ENCODE peak calls at places on chromosomes 16 and 17, in four cellular contexts. J is IMR-90, E is H1, R is HepG2. U is an unnamed sample.

GRCh38 chr16:77431131-77431670 is 3.6 kb downstream of the ADAMTS18 start:
- DNase-seq in J (no peak), E (no peak), R (no peak), U (no peak)

GRCh38 chr16:56332464-56333079 is 92.8 kb downstream of the AMFR start:
- DNase-seq in R (peak; percentile 78), J (peak; percentile 45), E (peak; percentile 66), U (peak; percentile 66)

GRCh38 chr17:75750661-75751423 is 14.2 kb downstream of the GALK1 start:
- DNase-seq in J (no peak), R (no peak), E (no peak), U (no peak)

GRCh38 chr17:4899341-4900230 is at the start of gene C17orf107:
- DNase-seq in R (no peak), E (no peak), J (peak; percentile 79), U (no peak)

GRCh38 chr16:82061861-82062525 is 26.9 kb downstream of the HSD17B2 start:
- DNase-seq in R (no peak), E (no peak), J (peak; percentile 22), U (peak; percentile 53)

GRCh38 chr16:58474296-58474695 is 25.6 kb upstream of the NDRG4 start:
- DNase-seq in J (no peak), E (no peak), R (no peak), U (no peak)

GRCh38 chr16:88561485-88562369 is 8.5 kb upstream of the ZC3H18 start:
- DNase-seq in R (no peak), E (peak; percentile 74), J (peak; percentile 43), U (peak; percentile 74)

GRCh38 chr17:4667166-4667565 is 25.7 kb upstream of the ALOX15 start:
- DNase-seq in E (no peak), R (no peak), J (no peak), U (no peak)

GRCh38 chr17:44362964-44363612 is 565 bp downstream of the FAM171A2 start:
- DNase-seq in E (peak; percentile 66), R (no peak), J (no peak), U (peak; percentile 83)

GRCh38 chr16:53523126-53523804 is 20.3 kb upstream of the AKTIP start:
- DNase-seq in E (no peak), J (no peak), R (peak; percentile 53), U (no peak)

GRCh38 chr17:38583833-38584349 is 21.9 kb downstream of the SRCIN1 start:
- DNase-seq in J (no peak), R (no peak), E (no peak), U (no peak)

GRCh38 chr17:82911822-82912221 is 72.0 kb upstream of the ZNF750 start:
- DNase-seq in R (no peak), E (no peak), J (no peak), U (no peak)

GRCh38 chr17:58564971-58565370 is 50.5 kb upstream of the MTMR4 start:
- DNase-seq in R (no peak), J (no peak), E (no peak), U (no peak)

GRCh38 chr16:16029431-16030011 is 80.1 kb downstream of the ABCC1 start:
- DNase-seq in R (no peak), E (no peak), J (peak; percentile 68), U (no peak)

GRCh38 chr17:76063880-76064546 is 8.3 kb downstream of the SRP68 start:
- DNase-seq in J (no peak), E (no peak), R (no peak), U (no peak)

GRCh38 chr17:43334744-43335400 is 63.9 kb upstream of the ARL4D start:
- DNase-seq in J (no peak), R (no peak), E (no peak), U (no peak)

GRCh38 chr17:14316131-14316854 is 15.4 kb downstream of the HS3ST3B1 start:
- DNase-seq in J (peak; percentile 62), E (no peak), R (peak; percentile 71), U (no peak)

GRCh38 chr17:4130715-4131114 is 12.1 kb downstream of the ZZEF1 start:
- DNase-seq in J (peak; percentile 17), R (no peak), E (no peak), U (peak; percentile 47)

GRCh38 chr16:66904846-66905632 is 13.6 kb downstream of the CDH16 start:
- DNase-seq in R (peak; percentile 88), J (peak; percentile 82), E (no peak), U (no peak)

GRCh38 chr16:55672471-55672870 is 16.7 kb downstream of the SLC6A2 start:
- DNase-seq in R (no peak), J (no peak), E (no peak), U (no peak)

GRCh38 chr16:1960665-1961630 is 1.6 kb downstream of the NDUFB10 start:
- DNase-seq in R (peak; percentile 53), J (peak; percentile 50), E (no peak), U (peak; percentile 75)

GRCh38 chr17:57861737-57862409 is 12.0 kb upstream of the MRPS23 start:
- DNase-seq in J (no peak), R (peak; percentile 54), E (peak; percentile 70), U (no peak)

GRCh38 chr17:48593126-48593829 is at the start of gene HOXB5:
- DNase-seq in E (no peak), R (no peak), J (peak; percentile 22), U (no peak)

GRCh38 chr17:57747221-57748017 is 2.3 kb upstream of the CCDC182 start:
- DNase-seq in R (peak; percentile 54), J (peak; percentile 73), E (no peak), U (peak; percentile 62)

GRCh38 chr17:82280537-82280936 is 7.0 kb upstream of the CSNK1D start:
- DNase-seq in R (no peak), J (no peak), E (no peak), U (no peak)

GRCh38 chr17:19629449-19629848 is 19.1 kb upstream of the ALDH3A2 start:
- DNase-seq in E (no peak), R (no peak), J (no peak), U (no peak)

GRCh38 chr17:57242148-57242547 is 14.2 kb upstream of the MSI2 start:
- DNase-seq in R (no peak), E (no peak), J (no peak), U (no peak)

GRCh38 chr17:82978765-82979349 is 100.6 kb upstream of the METRNL start:
- DNase-seq in E (no peak), R (no peak), J (no peak), U (no peak)

GRCh38 chr17:10316986-10317834 is 55.6 kb downstream of the MYH13 start:
- DNase-seq in R (peak; percentile 20), J (peak; percentile 41), E (peak; percentile 73), U (peak; percentile 15)

GRCh38 chr16:83470406-83470805 is 337.4 kb upstream of the HSBP1 start:
- DNase-seq in J (peak; percentile 45), R (no peak), E (no peak), U (no peak)

GRCh38 chr17:38868095-38868967 is 1.5 kb upstream of the LASP1 start:
- DNase-seq in R (peak; percentile 70), E (no peak), J (peak; percentile 55), U (peak; percentile 70)

GRCh38 chr17:83202002-83203000 is 122.9 kb downstream of the METRNL start:
- DNase-seq in J (no peak), R (no peak), E (peak; percentile 10), U (no peak)

GRCh38 chr17:7081341-7082062 is 1.5 kb upstream of the CLEC10A start:
- DNase-seq in E (no peak), R (no peak), J (no peak), U (no peak)

DNA sequence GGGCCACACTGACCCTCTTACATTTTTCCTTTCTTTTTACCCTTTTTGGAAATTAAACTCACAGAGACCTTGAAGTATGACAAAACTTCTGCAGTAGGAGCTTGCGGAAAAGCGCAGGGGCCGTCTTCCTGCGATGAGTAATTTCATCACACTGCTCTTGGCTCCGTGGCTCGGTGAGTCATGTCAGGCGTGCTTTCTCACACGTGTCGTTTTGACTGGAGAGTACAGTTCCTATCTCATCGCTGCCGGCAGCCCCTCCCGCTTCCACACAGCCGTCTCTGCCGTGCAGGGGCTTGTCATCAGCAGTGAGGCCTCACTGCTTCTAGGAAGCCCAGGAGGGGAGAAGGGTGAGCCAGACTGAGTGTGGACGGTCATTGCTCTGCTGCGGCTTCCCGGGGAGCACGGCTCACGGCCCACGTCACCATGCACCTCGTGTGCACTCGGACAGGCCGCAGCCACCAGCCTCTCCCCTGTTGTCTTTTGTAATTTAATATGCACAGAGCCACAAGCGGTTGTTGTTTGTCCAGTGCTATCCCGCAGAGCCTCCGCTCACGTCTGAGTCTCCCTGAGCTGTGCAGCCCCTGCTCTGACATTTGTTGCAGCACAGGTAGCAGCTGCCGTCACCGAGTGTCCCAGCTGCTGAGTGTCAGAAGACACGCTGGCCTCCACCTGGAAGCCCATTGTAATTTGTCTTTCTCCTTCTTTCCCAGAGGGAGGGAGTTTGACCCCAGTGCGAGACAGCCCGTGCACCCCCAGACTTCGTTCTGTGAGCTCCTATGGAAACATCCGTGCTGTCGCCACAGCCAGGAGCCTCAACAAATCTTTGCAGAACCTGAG is 99.4 kb upstream of the CHMP6 start:
- DNase-seq in J (peak; percentile 99), R (no peak), E (no peak), U (peak; percentile 90)
- TF ChIP-seq MAFK in J (no peak), R (no peak), E (no peak), U (peak; percentile 3)

DNA sequence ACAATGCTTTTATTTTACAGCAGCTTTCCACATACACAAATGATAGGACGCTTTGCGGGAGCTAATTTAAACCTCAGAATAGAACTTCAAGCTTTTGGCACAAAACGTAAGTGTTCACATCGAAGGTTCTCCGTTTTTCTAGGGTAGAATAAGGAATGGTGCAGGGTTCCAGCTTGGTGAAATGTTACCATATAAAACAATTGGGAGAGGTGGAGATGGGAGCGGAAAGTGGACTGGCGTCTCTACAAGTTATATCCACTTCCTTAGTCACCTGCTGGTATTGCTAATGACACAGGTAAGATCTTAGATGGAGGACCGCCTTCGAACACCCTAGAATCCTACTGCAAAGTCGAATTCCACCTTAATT is 1.7 kb upstream of the NXN start:
- DNase-seq in E (no peak), J (no peak), R (no peak), U (no peak)
- H3K9ac ChIP-seq in E (no peak overlapping the region), J (no peak overlapping the region), R (peak overlapping the region; percentile 41), U (no peak overlapping the region)

GRCh38 chr17:52124561-52124960 is 34.0 kb downstream of the CA10 start:
- DNase-seq in E (no peak), R (no peak), J (no peak), U (no peak)

GRCh38 chr17:52124993-52125392 is 33.5 kb downstream of the CA10 start:
- DNase-seq in J (no peak), R (no peak), E (no peak), U (no peak)

GRCh38 chr17:52134641-52135040 is 23.9 kb downstream of the CA10 start:
- DNase-seq in R (no peak), E (no peak), J (no peak), U (no peak)

DNA sequence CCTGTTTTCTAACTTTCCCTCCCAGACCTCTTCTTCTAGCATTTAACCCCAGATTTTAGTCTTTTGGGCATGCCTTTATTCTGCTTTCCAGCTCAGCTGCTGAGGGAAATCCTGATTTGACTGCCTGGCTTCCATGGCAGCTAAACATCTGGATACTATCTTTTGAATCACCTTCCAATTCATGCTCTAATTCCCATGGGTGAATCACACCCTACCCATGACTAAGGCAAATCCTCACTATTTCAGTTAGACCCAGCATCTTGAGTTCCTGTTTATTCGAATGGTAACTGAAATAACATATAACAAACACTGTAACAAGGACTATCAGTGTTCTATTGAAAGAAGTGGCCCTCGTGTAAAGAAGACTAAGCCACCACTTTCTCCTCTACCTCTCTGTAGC is 29.8 kb downstream of the CA10 start:
- DNase-seq in E (no peak), J (no peak), R (no peak), U (no peak)
- TF ChIP-seq MAFK in E (no peak), J (no peak), R (no peak), U (no peak)

DNA sequence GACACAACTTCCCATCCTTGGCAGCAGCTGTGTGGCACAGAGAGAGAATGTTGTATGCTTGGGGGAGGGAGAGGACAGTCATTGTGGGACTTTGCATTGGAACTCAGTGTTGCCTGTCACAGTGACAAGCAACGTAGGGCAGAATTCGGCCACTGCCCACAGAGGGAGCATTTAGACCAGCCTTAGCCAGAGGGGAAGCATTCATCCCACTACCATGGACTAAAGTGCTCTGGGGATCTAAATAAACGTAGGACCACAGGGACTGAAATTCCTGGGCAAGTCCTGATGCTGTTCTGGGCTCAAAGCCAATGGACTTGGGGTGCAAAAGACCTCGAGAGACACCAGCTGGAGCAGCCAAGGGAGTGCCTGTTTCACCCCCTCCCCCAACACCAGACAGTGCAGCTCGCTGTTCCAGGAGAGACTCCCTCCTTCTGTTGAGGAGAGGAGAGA is 44.9 kb downstream of the ABCA8 start:
- DNase-seq in E (no peak), J (peak; percentile 4), R (no peak), U (peak; percentile 3)
- H3K9ac ChIP-seq in E (no peak overlapping the region), J (no peak overlapping the region), R (no peak overlapping the region), U (no peak overlapping the region)